ENCODE peak calls at places on chromosomes 7 and 10, in six cellular contexts. Y, N, D, E, S and A are unnamed samples.

GRCh38 chr10:3150366-3150765 is 22.2 kb downstream of the PITRM1 start:
- DNase-seq in E (no peak), N (no peak), D (no peak), S (no peak), Y (no peak), A (no peak)

GRCh38 chr10:24869354-24870016 is 82.9 kb downstream of the PRTFDC1 start:
- DNase-seq in N (peak), Y (no peak), D (no peak), S (no peak), E (peak), A (no peak)

GRCh38 chr7:95871078-95871848 is 98.9 kb downstream of the DYNC1I1 start:
- DNase-seq in D (no peak), E (peak), S (no peak), Y (no peak), N (peak), A (peak)

GRCh38 chr7:38232475-38233366 is 40.7 kb downstream of the TARP start:
- DNase-seq in N (no peak), Y (peak), S (no peak), D (no peak), E (no peak), A (peak)

GRCh38 chr7:41573881-41574280 is 129.0 kb downstream of the INHBA start:
- DNase-seq in N (no peak), E (no peak), S (no peak), D (no peak), Y (no peak), A (no peak)

GRCh38 chr10:98885380-98885779 is 350.3 kb downstream of the HPSE2 start:
- DNase-seq in N (no peak), E (no peak), D (no peak), Y (no peak), S (no peak), A (no peak)

GRCh38 chr7:136234040-136234439 is 256.9 kb upstream of the MTPN start:
- DNase-seq in N (no peak), D (no peak), E (no peak), S (no peak), Y (no peak), A (no peak)

GRCh38 chr10:84294766-84295447 is 33.5 kb upstream of the CCSER2 start:
- DNase-seq in S (no peak), N (no peak), D (no peak), Y (no peak), E (no peak), A (no peak)

GRCh38 chr10:110872984-110873569 is 1.3 kb downstream of the PDCD4 start:
- DNase-seq in N (no peak), D (no peak), E (no peak), S (no peak), Y (no peak), A (no peak)

GRCh38 chr10:14698487-14699170 is 76.1 kb downstream of the FAM107B start:
- DNase-seq in Y (no peak), E (peak), N (peak), S (no peak), D (no peak), A (no peak)

GRCh38 chr7:94642838-94643653 is 12.9 kb downstream of the SGCE start:
- DNase-seq in D (no peak), S (no peak), N (peak), E (no peak), Y (no peak), A (no peak)

GRCh38 chr10:29642996-29643395 is 8.2 kb upstream of the SVIL start:
- DNase-seq in Y (no peak), S (peak), D (no peak), E (no peak), N (no peak), A (no peak)

GRCh38 chr7:49774459-49775064 is 1.1 kb downstream of the VWC2 start:
- DNase-seq in Y (peak), N (no peak), E (no peak), S (no peak), D (no peak), A (no peak)

GRCh38 chr7:116500071-116500853 is 724 bp downstream of the CAV2 start:
- DNase-seq in S (peak), D (no peak), N (peak), Y (peak), E (no peak), A (no peak)

GRCh38 chr7:95255691-95256090 is 68.6 kb downstream of the PON1 start:
- DNase-seq in S (no peak), E (no peak), N (no peak), Y (no peak), D (no peak), A (no peak)

GRCh38 chr10:50347394-50347802 is 96.1 kb upstream of the ASAH2 start:
- DNase-seq in S (no peak), E (no peak), D (no peak), Y (no peak), N (no peak), A (no peak)

GRCh38 chr7:132317856-132318255 is 258.4 kb downstream of the PLXNA4 start:
- DNase-seq in Y (no peak), D (no peak), N (no peak), S (no peak), E (no peak), A (no peak)

GRCh38 chr10:133309720-133310398 is 1.1 kb downstream of the ZNF511 start:
- DNase-seq in S (no peak), N (no peak), Y (peak), D (no peak), E (no peak), A (no peak)

GRCh38 chr10:1516492-1517224 is 220.7 kb downstream of the ADARB2 start:
- DNase-seq in Y (no peak), E (no peak), S (no peak), N (no peak), D (no peak), A (no peak)

GRCh38 chr10:6054884-6055283 is 7.3 kb downstream of the IL2RA start:
- DNase-seq in S (peak), Y (no peak), D (no peak), N (no peak), E (no peak), A (no peak)

GRCh38 chr10:119650692-119651513 is at the start of gene BAG3:
- DNase-seq in S (peak), Y (peak), D (peak), E (peak), N (peak), A (peak)

GRCh38 chr10:79405221-79405994 is 40.0 kb downstream of the ZCCHC24 start:
- DNase-seq in S (peak), Y (peak), E (no peak), N (no peak), D (peak), A (no peak)

GRCh38 chr7:21480693-21481403 is 53.0 kb downstream of the SP4 start:
- DNase-seq in E (no peak), Y (no peak), D (no peak), N (no peak), S (no peak), A (no peak)

GRCh38 chr10:5862360-5862929 is 27.2 kb downstream of the ANKRD16 start:
- DNase-seq in S (no peak), Y (no peak), N (no peak), E (no peak), D (no peak), A (no peak)

GRCh38 chr10:22662693-22663330 is 51.6 kb downstream of the PIP4K2A start:
- DNase-seq in S (no peak), Y (no peak), E (no peak), D (no peak), N (no peak), A (no peak)

GRCh38 chr10:3500408-3500856 is 284.6 kb downstream of the KLF6 start:
- DNase-seq in N (peak), S (peak), Y (no peak), D (peak), E (no peak), A (no peak)

GRCh38 chr7:142595816-142596516 is 153.3 kb upstream of the PRSS1 start:
- DNase-seq in N (no peak), E (no peak), D (no peak), Y (no peak), S (no peak), A (no peak)

GRCh38 chr7:143380264-143380645 is 890 bp upstream of the ZYX start:
- DNase-seq in N (peak), S (peak), Y (peak), D (peak), E (peak), A (peak)

GRCh38 chr10:128579902-128580301 is 453.7 kb upstream of the MKI67 start:
- DNase-seq in Y (no peak), E (no peak), N (no peak), S (no peak), D (no peak), A (no peak)

GRCh38 chr7:139635521-139636240 is 112.2 kb downstream of the CLEC2L start:
- DNase-seq in N (no peak), E (no peak), D (no peak), Y (no peak), S (no peak), A (peak)

GRCh38 chr10:7301039-7301768 is 109.6 kb downstream of the SFMBT2 start:
- DNase-seq in E (no peak), S (no peak), N (no peak), D (no peak), Y (no peak), A (no peak)
- TF ChIP-seq CTCF in E (no peak), S (no peak), N (no peak), D (no peak), Y (no peak), A (peak)

DNA sequence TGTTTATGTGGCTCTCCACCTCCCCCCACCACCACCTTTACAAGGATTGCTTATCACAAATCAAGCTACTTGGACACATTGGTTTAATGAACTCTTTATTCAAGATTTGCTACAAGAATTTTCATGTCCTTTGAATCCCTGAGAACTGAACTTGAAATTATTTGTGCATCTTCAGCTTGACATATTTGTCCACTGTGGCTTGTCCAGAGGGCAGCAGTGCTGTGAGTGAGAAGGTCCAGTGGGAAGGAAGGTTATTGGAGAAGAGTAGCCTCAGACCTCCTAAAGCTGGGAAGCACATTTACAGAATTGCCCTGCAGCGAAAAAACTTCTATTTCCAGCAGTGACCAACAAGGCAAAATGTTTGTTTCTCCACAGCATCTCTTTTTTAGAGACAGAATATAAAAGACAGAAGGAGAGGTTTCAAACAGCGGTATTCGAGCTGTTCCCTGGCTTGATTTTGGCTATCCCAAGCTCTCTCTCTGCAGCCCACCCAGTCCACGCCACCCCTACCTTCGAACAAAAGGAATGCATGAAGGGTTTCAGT is 2.2 kb upstream of the HOXA11 start:
- DNase-seq in Y (no peak), D (no peak), E (no peak), N (no peak), S (no peak), A (no peak)
- H3K4me3 ChIP-seq in Y (no peak), D (no peak), E (peak), N (no peak), S (peak), A (no peak)

GRCh38 chr7:68250143-68250542 is 1253.5 kb downstream of the TYW1 start:
- DNase-seq in S (no peak), E (no peak), D (no peak), N (no peak), Y (no peak), A (no peak)
- TF ChIP-seq CTCF in S (no peak), E (no peak), D (no peak), N (no peak), Y (no peak), A (no peak)

GRCh38 chr10:7433861-7434260 is 23.0 kb upstream of the SFMBT2 start:
- DNase-seq in D (no peak), N (no peak), S (no peak), Y (no peak), E (no peak), A (no peak)
- H3K4me3 ChIP-seq in D (peak), N (no peak), S (no peak), Y (no peak), E (no peak), A (no peak)